ENCODE peak calls at places on chromosome 7, in five cellular contexts. I is choroid plexus epithelial cell; R is CD4-positive, alpha-beta T cell; X is WERI-Rb-1; S is sigmoid colon. J is an unnamed sample.

GRCh38 chr7:900331-901040 is 24.1 kb downstream of the GET4 start:
- DNase-seq in X (no peak), S (no peak), R (no peak), I (no peak), J (no peak)

GRCh38 chr7:98617960-98618418 is 904 bp downstream of the NPTX2 start:
- DNase-seq in X (peak; percentile 40), R (no peak), S (no peak), I (no peak), J (peak; percentile 67)

GRCh38 chr7:126483972-126484371 is 768.8 kb downstream of the GRM8 start:
- DNase-seq in I (no peak), X (no peak), R (no peak), S (no peak), J (peak; percentile 26)

GRCh38 chr7:47349401-47349800 is 232.5 kb downstream of the TNS3 start:
- DNase-seq in S (no peak), I (no peak), R (no peak), X (no peak), J (no peak)

GRCh38 chr7:50411333-50412028 is 38.7 kb downstream of the FIGNL1 start:
- DNase-seq in S (no peak), X (no peak), I (no peak), R (no peak), J (no peak)

GRCh38 chr7:82327898-82328297 is 115.7 kb downstream of the CACNA2D1 start:
- DNase-seq in I (no peak), R (no peak), S (no peak), X (no peak), J (no peak)

GRCh38 chr7:101435461-101436225 is 73.0 kb downstream of the COL26A1 start:
- DNase-seq in S (no peak), X (no peak), I (no peak), R (no peak), J (no peak)

GRCh38 chr7:105346138-105346537 is 42.6 kb downstream of the SRPK2 start:
- DNase-seq in R (no peak), X (no peak), S (no peak), I (no peak), J (no peak)

GRCh38 chr7:142375710-142376313 is 118.0 kb upstream of the PRSS58 start:
- DNase-seq in X (peak; percentile 92), I (peak; percentile 25), R (no peak), S (no peak), J (peak; percentile 74)

GRCh38 chr7:150370612-150371071 is 2.0 kb downstream of the REPIN1 start:
- DNase-seq in X (no peak), R (no peak), I (peak; percentile 61), S (no peak), J (no peak)

GRCh38 chr7:141362580-141363435 is 188.4 kb upstream of the AGK start:
- DNase-seq in I (peak; percentile 65), S (no peak), X (no peak), R (no peak), J (no peak)

GRCh38 chr7:21912305-21912704 is 33.4 kb downstream of the CDCA7L start:
- DNase-seq in R (no peak), I (peak; percentile 20), S (no peak), X (no peak), J (no peak)

GRCh38 chr7:34057956-34058355 is 152.6 kb downstream of the BMPER start:
- DNase-seq in R (no peak), I (no peak), S (no peak), X (no peak), J (no peak)

GRCh38 chr7:106460792-106461254 is 176.0 kb upstream of the NAMPT start:
- DNase-seq in I (no peak), X (no peak), S (no peak), R (no peak), J (no peak)

GRCh38 chr7:124716894-124717293 is 48.7 kb downstream of the GPR37 start:
- DNase-seq in X (no peak), S (no peak), I (no peak), R (no peak), J (no peak)

GRCh38 chr7:82244947-82245346 is 198.6 kb downstream of the CACNA2D1 start:
- DNase-seq in R (no peak), S (no peak), I (no peak), X (no peak), J (no peak)

GRCh38 chr7:29281782-29282541 is 87.4 kb downstream of the CHN2 start:
- DNase-seq in X (no peak), I (peak; percentile 57), R (no peak), S (peak; percentile 69), J (peak; percentile 63)

GRCh38 chr7:124764847-124765400 is 668 bp downstream of the GPR37 start:
- DNase-seq in R (peak; percentile 1), I (peak; percentile 8), X (peak; percentile 34), S (no peak), J (no peak)

GRCh38 chr7:69244691-69245090 is 353.6 kb upstream of the AUTS2 start:
- DNase-seq in I (no peak), R (no peak), S (no peak), X (no peak), J (no peak)

GRCh38 chr7:39656415-39656814 is 33.0 kb downstream of the RALA start:
- DNase-seq in I (no peak), X (no peak), S (no peak), R (no peak), J (no peak)

GRCh38 chr7:65397730-65398142 is 24.1 kb downstream of the ZNF92 start:
- DNase-seq in I (peak; percentile 68), R (no peak), S (no peak), X (no peak), J (no peak)

GRCh38 chr7:31747553-31747952 is 60.5 kb downstream of the PPP1R17 start:
- DNase-seq in I (no peak), S (no peak), X (no peak), R (no peak), J (no peak)

GRCh38 chr7:97078023-97078988 is 39.2 kb upstream of the SDHAF3 start:
- DNase-seq in R (no peak), S (no peak), X (no peak), I (no peak), J (no peak)

GRCh38 chr7:20514364-20514763 is 101.1 kb upstream of the ABCB5 start:
- DNase-seq in R (no peak), S (peak; percentile 68), I (peak; percentile 24), X (peak; percentile 89), J (peak; percentile 73)

GRCh38 chr7:2607122-2607912 is 24.5 kb upstream of the TTYH3 start:
- DNase-seq in I (no peak), R (no peak), S (peak; percentile 82), X (peak; percentile 82), J (no peak)

GRCh38 chr7:50467817-50468610 is 17.9 kb upstream of the FIGNL1 start:
- DNase-seq in S (peak; percentile 93), I (peak; percentile 79), R (peak; percentile 71), X (peak; percentile 85), J (peak; percentile 86)

GRCh38 chr7:70698219-70698832 is 433.6 kb upstream of the GALNT17 start:
- DNase-seq in R (no peak), X (peak; percentile 23), S (no peak), I (peak; percentile 84), J (no peak)

GRCh38 chr7:153217032-153217431 is 457.5 kb downstream of the ACTR3B start:
- DNase-seq in X (no peak), S (no peak), R (no peak), I (no peak), J (no peak)

GRCh38 chr7:2529161-2530075 is 9.8 kb downstream of the LFNG start:
- DNase-seq in R (peak; percentile 60), S (peak; percentile 88), X (no peak), I (no peak), J (peak; percentile 13)

GRCh38 chr7:130904031-130904757 is 170.2 kb upstream of the KLF14 start:
- DNase-seq in X (no peak), I (peak; percentile 95), R (no peak), S (no peak), J (no peak)

GRCh38 chr7:1676550-1677071 is 6.5 kb downstream of the ELFN1 start:
- DNase-seq in I (no peak), R (no peak), X (no peak), S (peak; percentile 41), J (no peak)

GRCh38 chr7:96304573-96304972 is 17.3 kb downstream of the SLC25A13 start:
- DNase-seq in S (no peak), I (no peak), X (no peak), R (no peak), J (no peak)

GRCh38 chr7:17934094-17934493 is 6.2 kb downstream of the SNX13 start:
- DNase-seq in I (no peak), S (no peak), R (no peak), X (no peak), J (no peak)

GRCh38 chr7:158270106-158270775 is 317.4 kb downstream of the PTPRN2 start:
- DNase-seq in S (peak; percentile 57), I (no peak), X (no peak), R (no peak), J (peak; percentile 16)

GRCh38 chr7:91055219-91055618 is 209.0 kb upstream of the FZD1 start:
- DNase-seq in X (no peak), R (no peak), I (no peak), S (no peak), J (no peak)
- TF ChIP-seq CTCF in X (no peak), R (no peak), I (no peak), S (no peak), J (no peak)

GRCh38 chr7:10316488-10316887 is 657.2 kb upstream of the PHF14 start:
- DNase-seq in I (no peak), S (no peak), R (no peak), X (no peak), J (no peak)
- TF ChIP-seq CTCF in I (no peak), S (no peak), R (no peak), X (no peak), J (no peak)

GRCh38 chr7:42236266-42237161 is 495 bp downstream of the GLI3 start:
- DNase-seq in S (peak; percentile 84), X (peak; percentile 10), I (peak; percentile 70), R (no peak), J (peak; percentile 66)
- TF ChIP-seq CTCF in S (no peak), X (no peak), I (no peak), R (no peak), J (no peak)

GRCh38 chr7:92643821-92644220 is 53.6 kb upstream of the FAM133B start:
- DNase-seq in S (no peak), I (no peak), X (no peak), R (no peak), J (no peak)

GRCh38 chr7:92639956-92640355 is 49.8 kb upstream of the FAM133B start:
- DNase-seq in I (no peak), R (no peak), X (no peak), S (no peak), J (no peak)

GRCh38 chr7:92644406-92645113 is 54.4 kb upstream of the FAM133B start:
- DNase-seq in S (no peak), R (no peak), I (peak; percentile 45), X (peak; percentile 79), J (peak; percentile 31)

GRCh38 chr7:92639213-92639896 is 49.2 kb upstream of the FAM133B start:
- DNase-seq in X (no peak), I (no peak), R (no peak), S (no peak), J (no peak)

DNA sequence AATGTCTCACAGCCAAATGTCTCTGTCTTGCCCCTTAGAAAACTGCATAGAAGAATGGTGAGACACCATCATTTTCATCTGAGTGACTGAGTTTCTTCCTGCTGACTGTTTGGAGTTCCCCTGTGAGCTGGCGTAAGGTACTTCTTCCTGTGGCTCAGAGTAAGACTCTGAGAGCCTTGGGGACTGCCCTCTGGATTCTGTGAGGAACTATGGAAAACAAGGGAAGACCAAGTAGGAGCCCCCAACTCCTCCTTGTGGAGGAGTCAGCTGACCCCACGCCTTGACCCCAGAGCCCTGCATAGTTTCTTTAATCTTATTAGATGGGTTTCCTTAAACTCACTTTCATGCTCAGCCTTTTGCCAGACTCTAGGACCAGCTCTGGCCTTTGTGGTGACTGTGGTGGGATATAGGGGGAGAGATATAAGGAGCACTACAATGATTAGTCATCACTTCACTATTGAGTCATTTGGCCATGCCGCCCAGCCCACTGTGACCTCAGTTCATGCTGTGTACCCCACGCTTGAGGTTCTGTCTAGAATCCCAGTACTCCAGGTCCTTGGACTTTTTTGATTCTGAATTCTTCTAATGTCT is 51.8 kb upstream of the FAM133B start:
- DNase-seq in S (no peak), X (no peak), R (no peak), I (peak; percentile 71), J (no peak)
- TF ChIP-seq CTCF in S (no peak), X (no peak), R (no peak), I (no peak), J (no peak)